ENCODE peak calls at places on chromosomes 6 and 20, in six cellular contexts. E is HCT116, P is K562, Y is H1, M is GM12878, G is HepG2. I is an unnamed sample.

GRCh38 chr6:14068133-14068532 is 49.4 kb upstream of the CD83 start:
- DNase-seq in E (no peak), P (no peak), G (no peak), Y (no peak), M (no peak), I (no peak)

GRCh38 chr6:30013296-30013922 is 47.7 kb upstream of the POLR1H start:
- DNase-seq in M (no peak), E (no peak), G (peak; percentile 17), P (peak; percentile 46), Y (peak; percentile 31), I (peak; percentile 64)

GRCh38 chr6:30344868-30345671 is at the start of gene RPP21:
- DNase-seq in E (peak; percentile 52), P (peak; percentile 96), M (no peak), Y (no peak), G (peak; percentile 75), I (peak; percentile 97)

GRCh38 chr6:157688960-157689599 is 134.0 kb upstream of the SNX9 start:
- DNase-seq in G (no peak), M (no peak), E (peak; percentile 27), P (peak; percentile 40), Y (no peak), I (no peak)

GRCh38 chr20:51340451-51340840 is 202.1 kb downstream of the NFATC2 start:
- DNase-seq in G (no peak), M (no peak), P (peak; percentile 37), E (no peak), Y (no peak), I (no peak)

GRCh38 chr6:132719736-132720448 is 6.0 kb upstream of the VNN1 start:
- DNase-seq in G (peak; percentile 53), M (no peak), P (no peak), Y (no peak), E (no peak), I (no peak)

GRCh38 chr6:151808331-151809241 is 1.1 kb downstream of the ESR1 start:
- DNase-seq in P (no peak), M (no peak), E (no peak), Y (no peak), G (no peak), I (peak; percentile 28)

GRCh38 chr6:8229913-8230312 is 127.6 kb upstream of the EEF1E1 start:
- DNase-seq in P (no peak), M (no peak), G (no peak), E (no peak), Y (peak; percentile 39), I (no peak)

GRCh38 chr6:161355731-161356130 is 81.9 kb upstream of the AGPAT4 start:
- DNase-seq in Y (no peak), G (no peak), P (no peak), E (no peak), M (no peak), I (no peak)

GRCh38 chr6:2655844-2656433 is 94.8 kb downstream of the MYLK4 start:
- DNase-seq in M (no peak), Y (no peak), E (no peak), G (no peak), P (no peak), I (no peak)

GRCh38 chr6:87929843-87930288 is 117.8 kb upstream of the SPACA1 start:
- DNase-seq in Y (peak; percentile 77), E (peak; percentile 71), P (peak; percentile 70), M (peak; percentile 71), G (peak; percentile 78), I (peak; percentile 75)

GRCh38 chr20:49207071-49207470 is 12.1 kb upstream of the DDX27 start:
- DNase-seq in P (peak; percentile 23), G (peak; percentile 76), Y (peak; percentile 25), E (no peak), M (no peak), I (no peak)

GRCh38 chr6:163494279-163494727 is 79.8 kb downstream of the QKI start:
- DNase-seq in Y (no peak), P (no peak), G (no peak), M (no peak), E (peak; percentile 31), I (no peak)

GRCh38 chr6:85866373-85866740 is 223.7 kb upstream of the SYNCRIP start:
- DNase-seq in E (no peak), Y (no peak), G (no peak), M (no peak), P (no peak), I (no peak)

GRCh38 chr6:52887912-52888535 is 21.5 kb downstream of the GSTA3 start:
- DNase-seq in P (no peak), Y (no peak), M (no peak), G (no peak), E (no peak), I (no peak)

GRCh38 chr6:15462717-15463525 is 199.9 kb downstream of the DTNBP1 start:
- DNase-seq in Y (no peak), E (no peak), G (no peak), P (no peak), M (no peak), I (peak; percentile 33)

GRCh38 chr6:167829513-167829912 is 2.8 kb downstream of the AFDN start:
- DNase-seq in E (no peak), P (no peak), M (no peak), Y (no peak), G (no peak), I (no peak)

GRCh38 chr6:139161169-139161568 is 26.3 kb downstream of the HECA start:
- DNase-seq in Y (no peak), G (peak; percentile 5), P (no peak), M (no peak), E (peak; percentile 33), I (no peak)

GRCh38 chr6:139165324-139165723 is 30.4 kb downstream of the HECA start:
- DNase-seq in Y (no peak), P (no peak), M (no peak), E (no peak), G (no peak), I (no peak)

GRCh38 chr6:139164001-139164400 is 29.1 kb downstream of the HECA start:
- DNase-seq in M (no peak), P (no peak), Y (no peak), G (no peak), E (no peak), I (no peak)

GRCh38 chr6:139159016-139159415 is 24.1 kb downstream of the HECA start:
- DNase-seq in P (no peak), M (no peak), Y (no peak), G (no peak), E (no peak), I (no peak)

DNA sequence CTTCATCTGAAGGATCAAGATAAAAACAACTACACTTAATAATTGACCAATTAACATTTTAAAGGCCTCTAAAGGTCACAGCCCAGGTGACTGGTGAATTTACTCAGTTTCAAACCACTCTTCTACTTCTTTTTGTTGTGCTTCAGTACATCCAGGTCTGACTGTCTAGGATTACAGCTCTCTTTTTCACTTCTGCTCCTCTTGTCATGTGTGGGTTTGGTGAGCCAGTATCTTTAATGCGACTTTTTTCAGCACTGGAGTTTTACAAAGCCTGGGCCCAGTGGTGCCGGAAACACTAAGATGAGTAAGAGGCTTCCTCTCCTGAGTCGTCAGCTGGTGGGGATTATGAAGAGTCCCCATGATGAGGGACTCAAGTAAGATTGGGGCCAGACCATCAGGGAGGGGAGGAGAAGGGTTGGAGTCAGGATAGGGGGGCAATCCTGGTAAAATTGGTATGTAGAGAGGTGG is 27.0 kb downstream of the HECA start:
- DNase-seq in M (peak; percentile 91), P (no peak), G (no peak), Y (no peak), E (no peak), I (no peak)
- TF ChIP-seq JUND in M (no peak), P (no peak), G (no peak), Y (no peak), E (no peak), I (no peak)

DNA sequence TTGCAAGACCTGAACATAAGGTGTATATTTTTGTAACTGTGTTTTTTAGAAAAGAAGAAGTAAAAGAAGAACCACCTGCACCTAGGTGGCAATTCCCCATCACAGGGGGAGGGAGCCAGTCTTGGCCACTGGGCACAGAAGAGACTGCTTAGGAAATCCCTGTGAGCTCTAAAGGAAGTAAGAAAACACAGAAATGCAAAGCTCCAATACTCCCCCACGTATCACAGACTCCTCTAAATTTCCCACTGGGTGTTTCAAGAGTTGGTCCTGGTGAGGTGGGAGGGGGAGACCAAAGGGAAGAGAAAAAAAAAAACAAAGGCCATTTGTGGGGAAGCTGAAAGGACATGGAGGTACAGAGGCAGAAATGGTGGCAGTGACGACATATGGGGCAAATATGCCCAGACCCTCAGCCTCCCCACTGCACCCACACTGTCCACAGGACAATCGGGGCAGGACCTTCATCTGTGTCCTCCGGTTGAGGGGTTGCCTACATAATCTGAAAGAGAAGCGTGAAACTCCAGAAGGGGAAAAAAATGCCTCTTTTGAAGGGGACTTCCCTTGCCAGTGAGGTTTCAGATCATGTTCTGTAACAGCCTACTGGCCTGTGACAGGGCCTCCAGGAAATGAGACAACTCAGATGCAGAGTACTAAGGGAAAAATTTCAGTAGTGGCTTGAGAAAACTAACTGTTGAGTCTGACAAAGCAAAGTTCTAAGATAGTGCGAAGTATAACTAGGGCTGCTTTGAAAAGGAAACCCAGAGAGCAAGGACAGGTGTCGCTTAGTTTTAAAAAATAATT is 226.2 kb upstream of the MARCKS start:
- DNase-seq in G (no peak), M (peak; percentile 97), P (no peak), Y (no peak), E (no peak), I (no peak)
- H3K27ac ChIP-seq in G (peak overlapping the region; percentile 61), M (peak overlapping the region; percentile 100), P (no peak overlapping the region), Y (no peak overlapping the region), E (no peak overlapping the region), I (peak overlapping the region; percentile 99)

GRCh38 chr20:38999965-39000910 is 38.1 kb downstream of the DHX35 start:
- DNase-seq in G (peak; percentile 82), M (no peak), P (no peak), E (no peak), Y (no peak), I (no peak)

GRCh38 chr20:39010496-39010895 is 48.4 kb downstream of the DHX35 start:
- DNase-seq in G (no peak), P (no peak), Y (no peak), M (no peak), E (no peak), I (no peak)

GRCh38 chr20:38999217-38999616 is 37.1 kb downstream of the DHX35 start:
- DNase-seq in E (no peak), P (no peak), Y (no peak), M (no peak), G (no peak), I (no peak)

GRCh38 chr20:39009348-39009747 is 47.2 kb downstream of the DHX35 start:
- DNase-seq in E (no peak), P (no peak), M (no peak), G (no peak), Y (no peak), I (no peak)

GRCh38 chr20:39004508-39004907 is 42.4 kb downstream of the DHX35 start:
- DNase-seq in E (no peak), Y (no peak), G (no peak), P (no peak), M (no peak), I (no peak)
- TF ChIP-seq RAD21 in E (no peak), Y (no peak), G (no peak), P (no peak), M (no peak), I (no peak)

DNA sequence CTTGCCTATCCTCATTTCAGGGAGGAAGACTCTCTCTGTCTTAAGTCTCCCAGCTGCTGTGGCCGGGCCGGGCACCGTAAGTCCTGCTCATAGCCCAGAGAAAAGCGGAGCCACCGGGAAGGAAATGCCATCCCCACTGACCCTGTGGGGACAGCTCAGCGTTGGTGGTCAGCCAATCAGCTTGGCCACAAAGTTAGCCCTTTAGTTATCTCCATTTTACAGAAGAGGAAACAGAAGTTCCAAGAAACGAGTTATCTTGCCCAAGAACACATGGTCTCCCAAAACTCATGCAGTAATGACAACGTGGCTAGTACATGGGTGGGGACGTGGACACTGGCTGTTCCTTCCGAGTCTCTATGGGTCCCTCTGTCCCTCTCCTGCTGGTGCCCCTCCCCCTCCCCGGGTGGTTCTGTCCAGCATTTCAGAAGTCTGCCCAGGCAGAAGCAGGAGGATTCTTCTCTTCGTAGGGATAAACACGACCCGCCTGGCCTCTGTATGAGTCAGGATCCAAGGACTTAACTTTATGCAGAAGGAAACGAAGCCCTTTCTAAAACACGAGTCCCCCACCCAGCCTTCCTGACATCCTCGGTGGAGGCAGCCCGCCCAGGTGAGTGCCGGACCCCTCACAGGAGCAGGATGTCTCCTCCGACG is 273.8 kb downstream of the CDH4 start:
- DNase-seq in M (no peak), E (no peak), G (no peak), Y (no peak), P (peak; percentile 92), I (no peak)
- TF ChIP-seq JUND in M (no peak), E (no peak), G (no peak), Y (no peak), P (peak; percentile 59), I (no peak)